ENCODE peak calls at places on chromosome 6, in nine cellular contexts. W is activated T-cell treated with anti-CD3 and anti-CD28 coated beads, Interleukin-2, amount 50 U/mL, for 72 hours; K is right cardiac atrium; J is uterus; T is DMS79; L is stimulated activated CD8-positive, alpha-beta memory T cell treated with anti-CD3 and anti-CD28 coated beads, Interleukin-7, amount 100 ng/mL, for 24 hours; O is head of caudate nucleus; V is NCI-H2171 treated with DMSO at 0.1 percent for 48 hours; M is H4. H is an unnamed sample.

GRCh38 chr6:118263929-118264486 is 284.1 kb upstream of the PLN start:
- DNase-seq in W (no peak), K (no peak), J (no peak), T (peak), L (no peak), O (no peak), V (no peak), M (no peak), H (peak)

GRCh38 chr6:73710470-73710869 is 14.5 kb downstream of the CD109 start:
- DNase-seq in W (no peak), K (no peak), J (peak), T (no peak), L (no peak), O (no peak), V (no peak), M (no peak), H (no peak)

GRCh38 chr6:58419321-58419720 is 1101.9 kb downstream of the PRIM2 start:
- DNase-seq in W (no peak), K (no peak), J (no peak), T (no peak), L (no peak), O (no peak), V (no peak), M (no peak), H (no peak)

GRCh38 chr6:98039876-98040605 is 757.0 kb upstream of the MMS22L start:
- DNase-seq in W (no peak), K (no peak), J (no peak), T (no peak), L (no peak), O (no peak), V (no peak), M (peak), H (no peak)

GRCh38 chr6:19336579-19336978 is 500.6 kb upstream of the ID4 start:
- DNase-seq in W (no peak), K (no peak), J (no peak), T (no peak), L (no peak), O (peak), V (no peak), M (no peak), H (no peak)

GRCh38 chr6:157954150-157955117 is 27.2 kb upstream of the SYNJ2 start:
- DNase-seq in W (no peak), K (no peak), J (no peak), T (no peak), L (no peak), O (no peak), V (no peak), M (no peak), H (no peak)

GRCh38 chr6:157659536-157660271 is 163.3 kb upstream of the SNX9 start:
- DNase-seq in W (no peak), K (peak), J (no peak), T (no peak), L (no peak), O (no peak), V (peak), M (no peak), H (no peak)

GRCh38 chr6:16918586-16918985 is 157.3 kb upstream of the ATXN1 start:
- DNase-seq in W (no peak), K (no peak), J (peak), T (no peak), L (no peak), O (peak), V (no peak), M (no peak), H (no peak)

GRCh38 chr6:139338845-139339244 is 35.6 kb downstream of the CITED2 start:
- DNase-seq in W (no peak), K (no peak), J (no peak), T (no peak), L (no peak), O (no peak), V (no peak), M (no peak), H (no peak)

GRCh38 chr6:166542580-166542912 is 43.9 kb downstream of the RAMACL start:
- DNase-seq in W (no peak), K (no peak), J (no peak), T (no peak), L (no peak), O (no peak), V (no peak), M (no peak), H (no peak)

GRCh38 chr6:121354764-121355163 is 20.5 kb upstream of the TBC1D32 start:
- DNase-seq in W (no peak), K (peak), J (no peak), T (no peak), L (no peak), O (no peak), V (no peak), M (no peak), H (no peak)

GRCh38 chr6:447381-448165 is 56.0 kb downstream of the IRF4 start:
- DNase-seq in W (peak), K (no peak), J (no peak), T (no peak), L (no peak), O (no peak), V (no peak), M (no peak), H (no peak)

GRCh38 chr6:3841711-3842565 is 7.2 kb upstream of the FAM50B start:
- DNase-seq in W (no peak), K (no peak), J (no peak), T (no peak), L (no peak), O (no peak), V (no peak), M (no peak), H (no peak)

GRCh38 chr6:107833136-107833535 is 9.0 kb upstream of the SCML4 start:
- DNase-seq in W (no peak), K (no peak), J (no peak), T (no peak), L (no peak), O (no peak), V (no peak), M (no peak), H (no peak)

GRCh38 chr6:108748063-108748462 is 100.2 kb upstream of the ARMC2 start:
- DNase-seq in W (no peak), K (no peak), J (no peak), T (no peak), L (no peak), O (no peak), V (no peak), M (no peak), H (no peak)

GRCh38 chr6:72466971-72467566 is 154.8 kb upstream of the KCNQ5 start:
- DNase-seq in W (no peak), K (no peak), J (no peak), T (no peak), L (no peak), O (no peak), V (no peak), M (peak), H (no peak)

GRCh38 chr6:35417979-35418661 is 34.0 kb upstream of the FANCE start:
- DNase-seq in W (no peak), K (no peak), J (no peak), T (no peak), L (no peak), O (peak), V (no peak), M (no peak), H (no peak)

GRCh38 chr6:82022614-82023102 is 224.9 kb downstream of the IBTK start:
- DNase-seq in W (no peak), K (no peak), J (no peak), T (no peak), L (no peak), O (no peak), V (no peak), M (peak), H (no peak)

GRCh38 chr6:83370607-83371006 is 60.2 kb downstream of the ME1 start:
- DNase-seq in W (no peak), K (no peak), J (no peak), T (no peak), L (no peak), O (no peak), V (no peak), M (no peak), H (no peak)

GRCh38 chr6:33189164-33189563 is 3.1 kb downstream of the COL11A2 start:
- DNase-seq in W (no peak), K (peak), J (no peak), T (no peak), L (no peak), O (no peak), V (no peak), M (no peak), H (no peak)

GRCh38 chr6:152404936-152405595 is 232.1 kb downstream of the SYNE1 start:
- DNase-seq in W (no peak), K (no peak), J (no peak), T (no peak), L (no peak), O (no peak), V (no peak), M (no peak), H (no peak)

GRCh38 chr6:71204741-71205140 is 83.9 kb upstream of the OGFRL1 start:
- DNase-seq in W (no peak), K (no peak), J (no peak), T (no peak), L (no peak), O (no peak), V (no peak), M (no peak), H (no peak)

GRCh38 chr6:130282234-130282995 is 59.7 kb upstream of the SAMD3 start:
- DNase-seq in W (peak), K (no peak), J (no peak), T (no peak), L (no peak), O (no peak), V (no peak), M (no peak), H (no peak)

GRCh38 chr6:163470611-163471010 is 56.1 kb downstream of the QKI start:
- DNase-seq in W (no peak), K (no peak), J (no peak), T (no peak), L (no peak), O (no peak), V (no peak), M (no peak), H (no peak)

GRCh38 chr6:26121141-26122004 is 34.1 kb downstream of the HFE start:
- DNase-seq in W (no peak), K (no peak), J (no peak), T (no peak), L (no peak), O (no peak), V (no peak), M (peak), H (no peak)